ENCODE peak calls at places on chromosomes 6 and 20, in five cellular contexts. One of them, this sample, is unnamed. For H3K36me3, the result is how much of the 10 kb centered on the place peaks cover.

GRCh38 chr6:6494677-6495076 is 93.8 kb upstream of the LY86 start:
- DNase-seq in mammary epithelial cell: peak
- DNase-seq in aorta: peak
- DNase-seq in lung: peak
- DNase-seq in transverse colon: peak
- DNase-seq in this sample: peak

GRCh38 chr20:8969062-8969694 is 99.7 kb upstream of the PLCB4 start:
- DNase-seq in mammary epithelial cell: no peak
- DNase-seq in aorta: no peak
- DNase-seq in lung: no peak
- DNase-seq in transverse colon: no peak
- DNase-seq in this sample: no peak

GRCh38 chr6:4853349-4853748 is 77.1 kb downstream of the CDYL start:
- DNase-seq in aorta: no peak
- DNase-seq in lung: no peak
- DNase-seq in transverse colon: no peak
- DNase-seq in mammary epithelial cell: no peak
- DNase-seq in this sample: no peak

GRCh38 chr6:10733863-10734262 is 11.0 kb downstream of the TMEM14C start:
- DNase-seq in lung: no peak
- DNase-seq in mammary epithelial cell: no peak
- DNase-seq in aorta: no peak
- DNase-seq in transverse colon: no peak
- DNase-seq in this sample: no peak

GRCh38 chr6:134826889-134827737 is 122.8 kb downstream of the ALDH8A1 start:
- DNase-seq in lung: peak
- DNase-seq in transverse colon: peak
- DNase-seq in mammary epithelial cell: peak
- DNase-seq in aorta: peak
- DNase-seq in this sample: peak

GRCh38 chr6:77415706-77416105 is 47.6 kb downstream of the HTR1B start:
- DNase-seq in transverse colon: no peak
- DNase-seq in lung: no peak
- DNase-seq in aorta: no peak
- DNase-seq in mammary epithelial cell: no peak
- DNase-seq in this sample: no peak

GRCh38 chr6:90256698-90257485 is 39.8 kb downstream of the BACH2 start:
- DNase-seq in aorta: no peak
- DNase-seq in lung: no peak
- DNase-seq in transverse colon: no peak
- DNase-seq in mammary epithelial cell: peak
- DNase-seq in this sample: no peak

GRCh38 chr20:63979549-63980316 is at the start of gene SAMD10:
- DNase-seq in mammary epithelial cell: no peak
- DNase-seq in aorta: peak
- DNase-seq in transverse colon: peak
- DNase-seq in lung: peak
- DNase-seq in this sample: peak

GRCh38 chr6:146357578-146358340 is 185.9 kb upstream of the RAB32 start:
- DNase-seq in aorta: no peak
- DNase-seq in lung: no peak
- DNase-seq in transverse colon: no peak
- DNase-seq in mammary epithelial cell: peak
- DNase-seq in this sample: no peak

GRCh38 chr6:82178084-82178758 is 69.3 kb downstream of the IBTK start:
- DNase-seq in transverse colon: no peak
- DNase-seq in lung: no peak
- DNase-seq in mammary epithelial cell: peak
- DNase-seq in aorta: no peak
- DNase-seq in this sample: no peak

GRCh38 chr6:168928012-168928411 is 325.6 kb downstream of the THBS2 start:
- DNase-seq in transverse colon: no peak
- DNase-seq in mammary epithelial cell: no peak
- DNase-seq in lung: no peak
- DNase-seq in aorta: no peak
- DNase-seq in this sample: no peak

GRCh38 chr20:34715384-34715783 is 11.2 kb downstream of the TP53INP2 start:
- DNase-seq in transverse colon: no peak
- DNase-seq in mammary epithelial cell: no peak
- DNase-seq in lung: no peak
- DNase-seq in aorta: no peak
- DNase-seq in this sample: no peak

GRCh38 chr6:28807682-28808280 is 116.0 kb downstream of the TRIM27 start:
- DNase-seq in transverse colon: no peak
- DNase-seq in mammary epithelial cell: peak
- DNase-seq in aorta: no peak
- DNase-seq in lung: no peak
- DNase-seq in this sample: no peak

GRCh38 chr6:39812853-39813533 is 20.8 kb downstream of the DAAM2 start:
- DNase-seq in transverse colon: no peak
- DNase-seq in aorta: no peak
- DNase-seq in lung: no peak
- DNase-seq in mammary epithelial cell: no peak
- DNase-seq in this sample: peak

GRCh38 chr20:305745-306144 is 8.4 kb downstream of the ZCCHC3 start:
- DNase-seq in aorta: no peak
- DNase-seq in transverse colon: no peak
- DNase-seq in lung: no peak
- DNase-seq in mammary epithelial cell: no peak
- DNase-seq in this sample: no peak

GRCh38 chr6:6529275-6529674 is 59.2 kb upstream of the LY86 start:
- DNase-seq in transverse colon: no peak
- DNase-seq in mammary epithelial cell: no peak
- DNase-seq in aorta: no peak
- DNase-seq in lung: no peak
- DNase-seq in this sample: no peak

GRCh38 chr6:22045261-22045912 is 251.4 kb downstream of the PRL start:
- DNase-seq in lung: no peak
- DNase-seq in transverse colon: no peak
- DNase-seq in mammary epithelial cell: no peak
- DNase-seq in aorta: no peak
- DNase-seq in this sample: no peak

GRCh38 chr6:22043284-22043962 is 253.4 kb downstream of the PRL start:
- DNase-seq in mammary epithelial cell: peak
- DNase-seq in lung: no peak
- DNase-seq in aorta: no peak
- DNase-seq in transverse colon: no peak
- DNase-seq in this sample: no peak

GRCh38 chr6:22041797-22042489 is 254.9 kb downstream of the PRL start:
- DNase-seq in mammary epithelial cell: peak
- DNase-seq in transverse colon: no peak
- DNase-seq in lung: no peak
- DNase-seq in aorta: no peak
- DNase-seq in this sample: no peak

GRCh38 chr6:22042713-22043112 is 254.1 kb downstream of the PRL start:
- DNase-seq in mammary epithelial cell: no peak
- DNase-seq in lung: no peak
- DNase-seq in transverse colon: no peak
- DNase-seq in aorta: no peak
- DNase-seq in this sample: no peak
- H3K27ac ChIP-seq in mammary epithelial cell: no peak
- H3K27ac ChIP-seq in lung: no peak
- H3K27ac ChIP-seq in transverse colon: peak
- H3K27ac ChIP-seq in aorta: no peak
- H3K27ac ChIP-seq in this sample: no peak

GRCh38 chr6:30644769-30645168 is 2.2 kb upstream of the C6orf136 start:
- DNase-seq in mammary epithelial cell: no peak
- DNase-seq in transverse colon: no peak
- DNase-seq in lung: no peak
- DNase-seq in aorta: no peak
- DNase-seq in this sample: no peak
- H3K36me3 ChIP-seq in mammary epithelial cell: under half
- H3K36me3 ChIP-seq in transverse colon: under half
- H3K36me3 ChIP-seq in lung: under half
- H3K36me3 ChIP-seq in aorta: under half
- H3K36me3 ChIP-seq in this sample: under half

DNA sequence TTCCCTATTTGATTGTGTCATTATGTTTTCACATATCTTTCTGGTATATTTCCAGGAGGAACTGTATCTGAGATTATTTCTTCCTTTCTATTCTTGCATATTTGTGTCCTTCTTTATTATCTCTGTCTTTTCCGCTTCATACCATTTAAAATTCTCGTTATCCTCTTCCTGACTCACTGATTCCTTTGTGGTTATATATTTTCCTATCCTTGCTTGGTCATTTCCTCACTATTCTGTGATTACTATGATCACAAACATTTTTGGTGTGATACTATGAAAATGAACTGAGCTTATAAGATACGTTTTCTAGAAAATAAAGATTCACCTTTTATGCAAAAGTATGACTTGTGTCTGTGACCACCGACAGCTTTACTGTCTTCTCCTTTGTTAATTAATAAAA is 26.6 kb upstream of the MYCT1 start:
- DNase-seq in lung: no peak
- DNase-seq in mammary epithelial cell: no peak
- DNase-seq in transverse colon: no peak
- DNase-seq in aorta: no peak
- DNase-seq in this sample: no peak
- H3K27ac ChIP-seq in lung: no peak
- H3K27ac ChIP-seq in mammary epithelial cell: no peak
- H3K27ac ChIP-seq in transverse colon: no peak
- H3K27ac ChIP-seq in aorta: no peak
- H3K27ac ChIP-seq in this sample: no peak

GRCh38 chr20:46119028-46119546 is 973 bp downstream of the CD40 start:
- DNase-seq in mammary epithelial cell: no peak
- DNase-seq in transverse colon: no peak
- DNase-seq in lung: no peak
- DNase-seq in aorta: no peak
- DNase-seq in this sample: peak
- H3K36me3 ChIP-seq in mammary epithelial cell: under half
- H3K36me3 ChIP-seq in transverse colon: under half
- H3K36me3 ChIP-seq in lung: under half
- H3K36me3 ChIP-seq in aorta: under half
- H3K36me3 ChIP-seq in this sample: under half

GRCh38 chr6:142324111-142324510 is 22.3 kb downstream of the ADGRG6 start:
- DNase-seq in mammary epithelial cell: no peak
- DNase-seq in aorta: no peak
- DNase-seq in lung: no peak
- DNase-seq in transverse colon: no peak
- DNase-seq in this sample: no peak
- H3K27ac ChIP-seq in mammary epithelial cell: peak
- H3K27ac ChIP-seq in aorta: no peak
- H3K27ac ChIP-seq in lung: no peak
- H3K27ac ChIP-seq in transverse colon: peak
- H3K27ac ChIP-seq in this sample: no peak

GRCh38 chr20:59850018-59850641 is 83.3 kb downstream of the SYCP2 start:
- DNase-seq in mammary epithelial cell: no peak
- DNase-seq in lung: no peak
- DNase-seq in transverse colon: no peak
- DNase-seq in aorta: peak
- DNase-seq in this sample: no peak
- H3K36me3 ChIP-seq in mammary epithelial cell: under half
- H3K36me3 ChIP-seq in lung: under half
- H3K36me3 ChIP-seq in transverse colon: under half
- H3K36me3 ChIP-seq in aorta: under half
- H3K36me3 ChIP-seq in this sample: under half

GRCh38 chr20:17525650-17526049 is 5.5 kb downstream of the BFSP1 start:
- DNase-seq in mammary epithelial cell: peak
- DNase-seq in aorta: no peak
- DNase-seq in transverse colon: no peak
- DNase-seq in lung: peak
- DNase-seq in this sample: peak
- H3K27ac ChIP-seq in mammary epithelial cell: no peak
- H3K27ac ChIP-seq in aorta: no peak
- H3K27ac ChIP-seq in transverse colon: no peak
- H3K27ac ChIP-seq in lung: no peak
- H3K27ac ChIP-seq in this sample: no peak

GRCh38 chr20:3910868-3911267 is 21.7 kb downstream of the PANK2 start:
- DNase-seq in lung: no peak
- DNase-seq in mammary epithelial cell: no peak
- DNase-seq in transverse colon: no peak
- DNase-seq in aorta: no peak
- DNase-seq in this sample: no peak
- H3K36me3 ChIP-seq in lung: under half
- H3K36me3 ChIP-seq in mammary epithelial cell: under half
- H3K36me3 ChIP-seq in transverse colon: under half
- H3K36me3 ChIP-seq in aorta: under half
- H3K36me3 ChIP-seq in this sample: under half